ENCODE peak calls at places on chromosomes 16 and 17, in nine cellular contexts. H is OCI-LY7, B is fibroblast of lung, V is endothelial cell of umbilical vein, R is IMR-90, N is mesenchymal stem cell, D is GM23248, K is A549, U is neural progenitor cell. J is an unnamed sample.
A peak's percentile ranks its signal among the peaks of the same experiment; 100 is the strongest.

GRCh38 chr17:8122391-8122922 is 1.4 kb downstream of the HES7 start:
- DNase-seq in K (peak; percentile 69), N (peak; percentile 77), U (peak; percentile 57), V (peak; percentile 30), R (peak; percentile 50), B (peak; percentile 66), D (peak; percentile 72), H (no peak), J (peak; percentile 28)

GRCh38 chr17:49508061-49508865 is 13.2 kb downstream of the NGFR start:
- DNase-seq in R (no peak), N (no peak), D (peak; percentile 49), V (no peak), U (peak; percentile 72), B (no peak), H (no peak), K (peak; percentile 62), J (peak; percentile 64)

GRCh38 chr17:32673964-32674363 is 187.2 kb downstream of the CDK5R1 start:
- DNase-seq in B (no peak), V (no peak), N (no peak), R (no peak), K (no peak), U (no peak), H (no peak), D (peak; percentile 20), J (no peak)

GRCh38 chr17:82960419-82961271 is 118.8 kb upstream of the METRNL start:
- DNase-seq in V (no peak), D (no peak), U (no peak), K (no peak), H (no peak), N (no peak), R (no peak), B (no peak), J (no peak)

GRCh38 chr17:8022358-8023038 is 16.4 kb upstream of the ALOX15B start:
- DNase-seq in B (no peak), N (peak; percentile 32), K (no peak), R (peak; percentile 15), V (no peak), U (no peak), D (peak; percentile 45), H (no peak), J (no peak)

GRCh38 chr16:30417447-30418349 is 10.3 kb downstream of the ZNF771 start:
- DNase-seq in N (peak; percentile 88), H (peak; percentile 96), K (peak; percentile 98), D (peak; percentile 94), B (peak; percentile 92), V (peak; percentile 96), R (peak; percentile 88), U (peak; percentile 99), J (peak; percentile 94)

GRCh38 chr16:11913425-11914079 is 2.2 kb downstream of the GSPT1 start:
- DNase-seq in N (peak; percentile 56), K (peak; percentile 19), U (no peak), B (peak; percentile 6), D (peak; percentile 72), R (peak; percentile 41), V (peak; percentile 29), H (no peak), J (peak; percentile 17)

GRCh38 chr16:19980866-19981265 is 92.8 kb downstream of the GPR139 start:
- DNase-seq in K (peak; percentile 39), U (peak; percentile 60), D (peak; percentile 30), H (no peak), V (peak; percentile 11), N (no peak), R (peak; percentile 3), B (no peak), J (peak; percentile 41)

GRCh38 chr16:15993946-15994665 is 44.7 kb downstream of the ABCC1 start:
- DNase-seq in N (no peak), R (peak; percentile 71), D (peak; percentile 69), K (no peak), B (peak; percentile 87), H (no peak), V (peak; percentile 91), U (no peak), J (no peak)

GRCh38 chr17:79840204-79840988 is 1.2 kb upstream of the CBX4 start:
- DNase-seq in N (peak; percentile 65), U (peak; percentile 78), V (peak; percentile 47), K (peak; percentile 54), D (peak; percentile 74), H (no peak), B (peak; percentile 66), R (peak; percentile 31), J (peak; percentile 78)

GRCh38 chr16:3148256-3149192 is 13.7 kb downstream of the ZNF213 start:
- DNase-seq in V (no peak), D (no peak), H (no peak), N (no peak), B (no peak), K (no peak), U (no peak), R (no peak), J (no peak)

GRCh38 chr17:77786740-77787505 is 171.6 kb upstream of the TNRC6C start:
- DNase-seq in U (peak; percentile 42), V (no peak), R (no peak), N (no peak), D (peak; percentile 44), H (no peak), K (no peak), B (no peak), J (no peak)

GRCh38 chr16:662597-662996 is 5.3 kb upstream of the RHOT2 start:
- DNase-seq in H (no peak), D (no peak), R (no peak), K (no peak), V (no peak), N (no peak), B (no peak), U (no peak), J (no peak)

DNA sequence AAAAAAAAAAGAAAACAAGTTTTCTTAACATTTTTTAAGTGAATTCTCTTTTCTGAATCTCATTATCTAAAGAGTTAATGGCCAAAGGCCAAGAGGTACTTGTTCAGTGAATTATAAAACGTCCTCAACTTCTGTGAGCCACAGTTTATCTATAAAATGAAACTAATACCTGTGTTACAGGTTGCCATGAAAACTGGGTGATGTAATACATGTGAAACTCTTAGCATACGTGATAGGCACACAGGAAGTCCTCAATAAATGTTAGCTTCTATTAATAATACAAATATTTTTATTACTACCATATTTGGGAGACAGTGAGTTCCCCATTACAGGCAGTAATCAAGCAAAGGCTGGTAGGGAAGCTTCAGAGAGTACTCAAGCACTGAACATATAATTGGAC is 13.5 kb upstream of the INPP5K start:
- DNase-seq in N (no peak), D (no peak), H (peak; percentile 23), V (no peak), R (no peak), K (no peak), U (no peak), B (no peak), J (no peak)
- H3K4me2 ChIP-seq in N (no peak overlapping the region), D (no peak overlapping the region), H (no peak overlapping the region), V (no peak overlapping the region), R (no peak overlapping the region), K (no peak overlapping the region), U (no peak overlapping the region), B (no peak overlapping the region), J (no peak overlapping the region)

DNA sequence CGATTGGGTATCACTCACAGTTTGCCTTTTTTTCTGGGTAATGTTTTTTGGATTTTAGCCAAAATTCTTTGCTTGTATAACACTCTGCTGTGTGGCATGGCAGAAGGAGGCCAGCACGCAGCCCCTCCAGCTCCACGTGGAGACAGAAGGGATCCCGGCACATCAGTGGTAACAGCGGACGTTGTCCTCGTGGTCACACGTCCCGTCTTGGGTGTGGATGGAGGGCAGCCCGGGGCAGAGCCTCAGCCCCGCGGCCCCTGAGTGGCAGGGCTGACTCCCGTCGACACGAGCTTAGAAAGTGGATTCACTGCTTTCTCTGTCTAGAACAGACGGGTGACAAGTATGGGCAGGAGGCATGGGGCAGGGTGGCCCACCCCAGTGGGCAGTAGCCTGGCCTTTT is 69.0 kb downstream of the KLHDC4 start:
- DNase-seq in H (no peak), K (no peak), D (no peak), U (no peak), V (no peak), N (no peak), B (peak; percentile 10), R (no peak), J (no peak)
- H3K4me1 ChIP-seq in H (peaks cover 55% of the 10 kb centered on the region), K (no peaks in the 10 kb centered on the region), D (no peaks in the 10 kb centered on the region), U (no peaks in the 10 kb centered on the region), V (peaks cover under 1% of the 10 kb centered on the region), N (peaks cover 5% of the 10 kb centered on the region), B (no peaks in the 10 kb centered on the region), R (no peaks in the 10 kb centered on the region), J (no peaks in the 10 kb centered on the region)

GRCh38 chr17:59853168-59853918 is 39.4 kb downstream of the TUBD1 start:
- DNase-seq in U (peak; percentile 16), D (peak; percentile 71), R (peak; percentile 100), V (peak; percentile 85), H (peak; percentile 95), N (peak; percentile 97), K (peak; percentile 100), B (peak; percentile 98), J (peak; percentile 84)
- H3K4me3 ChIP-seq in U (no peak overlapping the region), D (no peak overlapping the region), R (no peak overlapping the region), V (no peak overlapping the region), H (no peak overlapping the region), N (peak overlapping the region; percentile 2), K (no peak overlapping the region), B (no peak overlapping the region), J (no peak overlapping the region)

GRCh38 chr17:76268991-76269981 is 4.1 kb downstream of the UBALD2 start:
- DNase-seq in H (peak; percentile 45), N (peak; percentile 43), K (no peak), B (no peak), D (no peak), R (no peak), U (no peak), V (no peak), J (no peak)
- H3K4me2 ChIP-seq in H (peak overlapping the region; percentile 87), N (no peak overlapping the region), K (no peak overlapping the region), B (no peak overlapping the region), D (no peak overlapping the region), R (no peak overlapping the region), U (no peak overlapping the region), V (no peak overlapping the region), J (no peak overlapping the region)